ENCODE peak calls at places on chromosomes 4 and X, in seven cellular contexts. One of them, this sample, is unnamed.

GRCh38 chr4:150366487-150366999 is 215.4 kb upstream of the MAB21L2 start:
- DNase-seq in K562: no peak
- DNase-seq in HepG2: no peak
- DNase-seq in SK-N-SH: peak; percentile 58
- DNase-seq in GM12892: no peak
- DNase-seq in GM12878: peak; percentile 54
- DNase-seq in H1: peak; percentile 51
- DNase-seq in this sample: peak; percentile 3

GRCh38 chrX:52574416-52575275 is 57.8 kb upstream of the XAGE1B start:
- DNase-seq in K562: peak; percentile 31
- DNase-seq in HepG2: peak; percentile 39
- DNase-seq in SK-N-SH: peak; percentile 45
- DNase-seq in GM12892: peak; percentile 6
- DNase-seq in GM12878: peak; percentile 2
- DNase-seq in H1: peak; percentile 39
- DNase-seq in this sample: peak; percentile 8

GRCh38 chr4:150574678-150575077 is 7.3 kb upstream of the MAB21L2 start:
- DNase-seq in K562: no peak
- DNase-seq in HepG2: no peak
- DNase-seq in SK-N-SH: no peak
- DNase-seq in GM12892: no peak
- DNase-seq in GM12878: no peak
- DNase-seq in H1: no peak
- DNase-seq in this sample: no peak

GRCh38 chrX:123562342-123563146 is 170.3 kb downstream of the THOC2 start:
- DNase-seq in K562: no peak
- DNase-seq in HepG2: no peak
- DNase-seq in SK-N-SH: no peak
- DNase-seq in GM12892: no peak
- DNase-seq in GM12878: no peak
- DNase-seq in H1: no peak
- DNase-seq in this sample: no peak

GRCh38 chr4:141768954-141769353 is 132.6 kb downstream of the IL15 start:
- DNase-seq in K562: no peak
- DNase-seq in HepG2: no peak
- DNase-seq in SK-N-SH: no peak
- DNase-seq in GM12892: no peak
- DNase-seq in GM12878: no peak
- DNase-seq in H1: no peak
- DNase-seq in this sample: no peak

GRCh38 chr4:13289391-13289790 is 194.7 kb downstream of the RAB28 start:
- DNase-seq in K562: no peak
- DNase-seq in HepG2: no peak
- DNase-seq in SK-N-SH: no peak
- DNase-seq in GM12892: no peak
- DNase-seq in GM12878: no peak
- DNase-seq in H1: no peak
- DNase-seq in this sample: no peak

GRCh38 chrX:129235903-129236302 is 287.4 kb downstream of the SMARCA1 start:
- DNase-seq in K562: no peak
- DNase-seq in HepG2: no peak
- DNase-seq in SK-N-SH: no peak
- DNase-seq in GM12892: no peak
- DNase-seq in GM12878: no peak
- DNase-seq in H1: no peak
- DNase-seq in this sample: no peak

GRCh38 chr4:83010111-83010521 is 507 bp downstream of the LIN54 start:
- DNase-seq in K562: peak; percentile 32
- DNase-seq in HepG2: no peak
- DNase-seq in SK-N-SH: no peak
- DNase-seq in GM12892: no peak
- DNase-seq in GM12878: no peak
- DNase-seq in H1: no peak
- DNase-seq in this sample: no peak

GRCh38 chrX:71976753-71977152 is 66.1 kb downstream of the NHSL2 start:
- DNase-seq in K562: no peak
- DNase-seq in HepG2: no peak
- DNase-seq in SK-N-SH: no peak
- DNase-seq in GM12892: no peak
- DNase-seq in GM12878: no peak
- DNase-seq in H1: no peak
- DNase-seq in this sample: no peak

GRCh38 chr4:48602763-48603162 is 112.7 kb downstream of the ZAR1 start:
- DNase-seq in K562: no peak
- DNase-seq in HepG2: no peak
- DNase-seq in SK-N-SH: no peak
- DNase-seq in GM12892: no peak
- DNase-seq in GM12878: no peak
- DNase-seq in H1: no peak
- DNase-seq in this sample: no peak

GRCh38 chr4:141642068-141642467 is 5.7 kb downstream of the IL15 start:
- DNase-seq in K562: no peak
- DNase-seq in HepG2: no peak
- DNase-seq in SK-N-SH: no peak
- DNase-seq in GM12892: no peak
- DNase-seq in GM12878: no peak
- DNase-seq in H1: no peak
- DNase-seq in this sample: no peak

GRCh38 chr4:155952546-155952945 is 1.1 kb downstream of the CTSO start:
- DNase-seq in K562: no peak
- DNase-seq in HepG2: no peak
- DNase-seq in SK-N-SH: no peak
- DNase-seq in GM12892: no peak
- DNase-seq in GM12878: no peak
- DNase-seq in H1: no peak
- DNase-seq in this sample: no peak

GRCh38 chrX:9396930-9397329 is 67.9 kb upstream of the TBL1X start:
- DNase-seq in K562: no peak
- DNase-seq in HepG2: peak; percentile 79
- DNase-seq in SK-N-SH: no peak
- DNase-seq in GM12892: no peak
- DNase-seq in GM12878: no peak
- DNase-seq in H1: no peak
- DNase-seq in this sample: no peak

GRCh38 chrX:151754042-151754419 is 19.5 kb downstream of the CNGA2 start:
- DNase-seq in K562: no peak
- DNase-seq in HepG2: no peak
- DNase-seq in SK-N-SH: no peak
- DNase-seq in GM12892: no peak
- DNase-seq in GM12878: no peak
- DNase-seq in H1: peak; percentile 43
- DNase-seq in this sample: no peak

GRCh38 chr4:185920171-185920570 is 108.2 kb upstream of the SORBS2 start:
- DNase-seq in K562: no peak
- DNase-seq in HepG2: peak; percentile 65
- DNase-seq in SK-N-SH: no peak
- DNase-seq in GM12892: no peak
- DNase-seq in GM12878: no peak
- DNase-seq in H1: no peak
- DNase-seq in this sample: no peak

GRCh38 chr4:139857021-139857420 is 191.4 kb downstream of the MGST2 start:
- DNase-seq in K562: no peak
- DNase-seq in HepG2: peak; percentile 77
- DNase-seq in SK-N-SH: peak; percentile 75
- DNase-seq in GM12892: no peak
- DNase-seq in GM12878: no peak
- DNase-seq in H1: no peak
- DNase-seq in this sample: no peak

GRCh38 chr4:56468097-56468422 is 643 bp downstream of the SRP72 start:
- DNase-seq in K562: peak; percentile 62
- DNase-seq in HepG2: peak; percentile 58
- DNase-seq in SK-N-SH: peak; percentile 60
- DNase-seq in GM12892: peak; percentile 19
- DNase-seq in GM12878: peak; percentile 13
- DNase-seq in H1: no peak
- DNase-seq in this sample: peak; percentile 11

GRCh38 chrX:16445166-16445752 is 204.7 kb upstream of the S100G start:
- DNase-seq in K562: peak; percentile 29
- DNase-seq in HepG2: peak; percentile 1
- DNase-seq in SK-N-SH: peak; percentile 41
- DNase-seq in GM12892: peak; percentile 12
- DNase-seq in GM12878: no peak
- DNase-seq in H1: no peak
- DNase-seq in this sample: no peak

GRCh38 chr4:115489284-115489683 is 375.9 kb upstream of the NDST4 start:
- DNase-seq in K562: no peak
- DNase-seq in HepG2: no peak
- DNase-seq in SK-N-SH: no peak
- DNase-seq in GM12892: no peak
- DNase-seq in GM12878: no peak
- DNase-seq in H1: no peak
- DNase-seq in this sample: no peak

GRCh38 chr4:156763511-156763910 is 208.1 kb downstream of the PDGFC start:
- DNase-seq in K562: no peak
- DNase-seq in HepG2: no peak
- DNase-seq in SK-N-SH: peak; percentile 2
- DNase-seq in GM12892: no peak
- DNase-seq in GM12878: no peak
- DNase-seq in H1: no peak
- DNase-seq in this sample: no peak

GRCh38 chr4:154506253-154506652 is 14.7 kb upstream of the DCHS2 start:
- DNase-seq in K562: peak; percentile 47
- DNase-seq in HepG2: peak; percentile 27
- DNase-seq in SK-N-SH: peak; percentile 12
- DNase-seq in GM12892: no peak
- DNase-seq in GM12878: no peak
- DNase-seq in H1: no peak
- DNase-seq in this sample: no peak

GRCh38 chrX:128458888-128459287 is 406.7 kb upstream of the ACTRT1 start:
- DNase-seq in K562: no peak
- DNase-seq in HepG2: no peak
- DNase-seq in SK-N-SH: no peak
- DNase-seq in GM12892: no peak
- DNase-seq in GM12878: no peak
- DNase-seq in H1: no peak
- DNase-seq in this sample: no peak

GRCh38 chrX:129161108-129161507 is 362.2 kb downstream of the SMARCA1 start:
- DNase-seq in K562: no peak
- DNase-seq in HepG2: peak; percentile 5
- DNase-seq in SK-N-SH: no peak
- DNase-seq in GM12892: no peak
- DNase-seq in GM12878: no peak
- DNase-seq in H1: no peak
- DNase-seq in this sample: no peak

GRCh38 chr4:25970691-25971427 is 56.8 kb downstream of the SMIM20 start:
- DNase-seq in K562: no peak
- DNase-seq in HepG2: peak; percentile 28
- DNase-seq in SK-N-SH: no peak
- DNase-seq in GM12892: no peak
- DNase-seq in GM12878: no peak
- DNase-seq in H1: no peak
- DNase-seq in this sample: no peak

GRCh38 chrX:39766085-39766726 is 331.6 kb downstream of the BCOR start:
- DNase-seq in K562: no peak
- DNase-seq in HepG2: no peak
- DNase-seq in SK-N-SH: no peak
- DNase-seq in GM12892: no peak
- DNase-seq in GM12878: no peak
- DNase-seq in H1: no peak
- DNase-seq in this sample: no peak

GRCh38 chr4:185781555-185782215 is 30.3 kb downstream of the SORBS2 start:
- DNase-seq in K562: no peak
- DNase-seq in HepG2: no peak
- DNase-seq in SK-N-SH: no peak
- DNase-seq in GM12892: no peak
- DNase-seq in GM12878: no peak
- DNase-seq in H1: no peak
- DNase-seq in this sample: no peak

GRCh38 chr4:70192895-70193294 is 2.6 kb upstream of the ODAM start:
- DNase-seq in K562: no peak
- DNase-seq in HepG2: peak; percentile 21
- DNase-seq in SK-N-SH: no peak
- DNase-seq in GM12892: no peak
- DNase-seq in GM12878: no peak
- DNase-seq in H1: no peak
- DNase-seq in this sample: no peak

DNA sequence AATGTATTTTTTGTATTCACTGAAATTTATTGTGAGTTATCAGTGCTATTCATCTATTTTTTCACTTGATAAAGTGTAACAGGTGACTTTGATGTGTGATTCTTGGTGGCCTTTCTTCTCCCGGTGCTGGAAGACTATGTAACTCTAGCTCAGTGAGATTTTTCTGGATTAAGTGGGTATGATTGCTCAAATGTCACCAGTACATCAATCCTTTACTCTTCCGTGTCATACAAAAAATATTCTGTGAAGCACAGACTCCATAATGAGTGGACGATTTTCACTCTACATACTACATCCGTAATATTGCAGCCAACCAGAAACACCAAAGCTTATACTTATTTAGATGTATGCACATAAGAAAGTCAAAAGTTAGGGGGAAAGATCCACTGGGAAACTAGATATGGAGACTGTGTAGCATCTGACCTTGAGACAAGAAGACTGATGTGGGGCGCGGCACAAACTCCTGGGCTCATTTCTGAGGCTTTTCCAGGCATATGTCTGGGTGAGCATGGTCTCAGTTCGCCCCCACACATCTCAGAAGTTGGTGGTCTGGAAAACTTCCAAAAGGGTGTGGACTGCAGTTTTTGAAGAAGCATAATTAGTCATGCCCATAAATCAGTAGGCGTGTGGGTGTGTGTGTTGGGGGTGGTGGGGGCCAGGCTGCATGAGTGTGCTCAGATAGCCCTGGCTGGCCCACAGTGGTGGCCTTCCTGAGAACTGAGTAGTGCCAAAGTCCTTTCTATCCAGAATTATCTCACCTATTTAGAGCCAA is 53.9 kb upstream of the TENM3 start:
- DNase-seq in K562: peak; percentile 34
- DNase-seq in HepG2: no peak
- DNase-seq in SK-N-SH: no peak
- DNase-seq in GM12892: no peak
- DNase-seq in GM12878: no peak
- DNase-seq in H1: no peak
- DNase-seq in this sample: no peak
- TF ChIP-seq TAF1 in K562: no peak
- TF ChIP-seq TAF1 in HepG2: no peak
- TF ChIP-seq TAF1 in SK-N-SH: no peak
- TF ChIP-seq TAF1 in GM12892: no peak
- TF ChIP-seq TAF1 in GM12878: no peak
- TF ChIP-seq TAF1 in H1: no peak
- TF ChIP-seq TAF1 in this sample: no peak

GRCh38 chrX:125646195-125646594 is 326.5 kb downstream of the TEX13C start:
- DNase-seq in K562: peak; percentile 5
- DNase-seq in HepG2: no peak
- DNase-seq in SK-N-SH: no peak
- DNase-seq in GM12892: no peak
- DNase-seq in GM12878: no peak
- DNase-seq in H1: no peak
- DNase-seq in this sample: no peak
- TF ChIP-seq TAF1 in K562: no peak
- TF ChIP-seq TAF1 in HepG2: no peak
- TF ChIP-seq TAF1 in SK-N-SH: no peak
- TF ChIP-seq TAF1 in GM12892: no peak
- TF ChIP-seq TAF1 in GM12878: no peak
- TF ChIP-seq TAF1 in H1: no peak
- TF ChIP-seq TAF1 in this sample: no peak

GRCh38 chrX:35122756-35123155 is 180.2 kb downstream of the FAM47B start:
- DNase-seq in K562: no peak
- DNase-seq in HepG2: no peak
- DNase-seq in SK-N-SH: no peak
- DNase-seq in GM12892: no peak
- DNase-seq in GM12878: no peak
- DNase-seq in H1: no peak
- DNase-seq in this sample: no peak
- TF ChIP-seq TAF1 in K562: no peak
- TF ChIP-seq TAF1 in HepG2: no peak
- TF ChIP-seq TAF1 in SK-N-SH: no peak
- TF ChIP-seq TAF1 in GM12892: no peak
- TF ChIP-seq TAF1 in GM12878: no peak
- TF ChIP-seq TAF1 in H1: no peak
- TF ChIP-seq TAF1 in this sample: no peak

GRCh38 chr4:124804584-124804983 is 92.1 kb upstream of the ANKRD50 start:
- DNase-seq in K562: no peak
- DNase-seq in HepG2: no peak
- DNase-seq in SK-N-SH: no peak
- DNase-seq in GM12892: no peak
- DNase-seq in GM12878: no peak
- DNase-seq in H1: no peak
- DNase-seq in this sample: no peak
- TF ChIP-seq TAF1 in K562: no peak
- TF ChIP-seq TAF1 in HepG2: no peak
- TF ChIP-seq TAF1 in SK-N-SH: no peak
- TF ChIP-seq TAF1 in GM12892: no peak
- TF ChIP-seq TAF1 in GM12878: no peak
- TF ChIP-seq TAF1 in H1: no peak
- TF ChIP-seq TAF1 in this sample: no peak